ENCODE peak calls at places on chromosomes 13 and 19, in ten cellular contexts. Z is activated T-helper 1 cell treated with Interleukin-2 at 50 U/mL for 16 hours; Q is stimulated activated CD4-positive, alpha-beta T cell treated with anti-CD3 and anti-CD28 coated beads, Interleukin-2, amount 100 ng/mL, for 48 hours; L is COR-L47; A is mucosa of descending colon; G is RPMI7951; C is stimulated activated CD8-positive, alpha-beta memory T cell treated with anti-CD3 and anti-CD28 coated beads, Interleukin-15, amount 100 ng/mL, for 4 hours; V is skeletal muscle cell; P is germinal center; T is thyroid gland. H is an unnamed sample.

GRCh38 chr19:39276740-39277139 is 8.5 kb downstream of the IFNL2 start:
- DNase-seq in Z (no peak), Q (no peak), L (no peak), A (no peak), G (no peak), C (no peak), V (no peak), P (no peak), T (no peak), H (no peak)

GRCh38 chr13:108560092-108560491 is 69.3 kb upstream of the MYO16 start:
- DNase-seq in Z (no peak), Q (no peak), L (no peak), A (no peak), G (no peak), C (no peak), V (no peak), P (no peak), T (no peak), H (no peak)

GRCh38 chr19:34118879-34119748 is 53.2 kb upstream of the LSM14A start:
- DNase-seq in Z (no peak), Q (no peak), L (no peak), A (no peak), G (no peak), C (no peak), V (no peak), P (no peak), T (no peak), H (no peak)

GRCh38 chr19:40284501-40285352 is at the start of gene AKT2:
- DNase-seq in Z (peak; percentile 10), Q (peak; percentile 21), L (peak; percentile 84), A (no peak), G (peak; percentile 61), C (peak; percentile 74), V (no peak), P (peak; percentile 81), T (no peak), H (no peak)

GRCh38 chr13:96958286-96958891 is 35.9 kb downstream of the OXGR1 start:
- DNase-seq in Z (no peak), Q (no peak), L (peak; percentile 63), A (no peak), G (no peak), C (no peak), V (peak; percentile 0), P (peak; percentile 2), T (peak; percentile 13), H (no peak)

GRCh38 chr13:113152894-113153809 is 5.3 kb upstream of the PROZ start:
- DNase-seq in Z (no peak), Q (no peak), L (peak; percentile 25), A (peak; percentile 72), G (peak; percentile 1), C (no peak), V (no peak), P (no peak), T (peak; percentile 47), H (peak; percentile 49)

GRCh38 chr13:108154421-108154858 is 60.9 kb downstream of the LIG4 start:
- DNase-seq in Z (no peak), Q (no peak), L (no peak), A (no peak), G (no peak), C (no peak), V (no peak), P (no peak), T (peak; percentile 64), H (no peak)

GRCh38 chr13:42745655-42746054 is 35.7 kb upstream of the FAM216B start:
- DNase-seq in Z (no peak), Q (no peak), L (no peak), A (no peak), G (no peak), C (no peak), V (no peak), P (no peak), T (no peak), H (no peak)

GRCh38 chr19:7188682-7189629 is 105.3 kb downstream of the INSR start:
- DNase-seq in Z (no peak), Q (no peak), L (no peak), A (no peak), G (no peak), C (no peak), V (no peak), P (no peak), T (no peak), H (no peak)

GRCh38 chr13:90089051-90089450 is 1258.4 kb upstream of the MIR17HG start:
- DNase-seq in Z (no peak), Q (no peak), L (no peak), A (no peak), G (no peak), C (no peak), V (no peak), P (no peak), T (no peak), H (no peak)

GRCh38 chr13:55576389-55576788 is 1564.3 kb upstream of the PRR20A start:
- DNase-seq in Z (no peak), Q (no peak), L (no peak), A (no peak), G (no peak), C (no peak), V (no peak), P (no peak), T (no peak), H (no peak)

GRCh38 chr19:46390866-46391265 is 22.5 kb downstream of the CCDC8 start:
- DNase-seq in Z (no peak), Q (no peak), L (no peak), A (peak; percentile 23), G (no peak), C (no peak), V (no peak), P (no peak), T (no peak), H (no peak)

GRCh38 chr13:41811588-41812021 is 149.3 kb downstream of the VWA8 start:
- DNase-seq in Z (no peak), Q (no peak), L (no peak), A (no peak), G (no peak), C (no peak), V (no peak), P (no peak), T (no peak), H (no peak)

GRCh38 chr13:25153736-25154135 is 18.4 kb downstream of the AMER2 start:
- DNase-seq in Z (no peak), Q (no peak), L (peak; percentile 57), A (no peak), G (no peak), C (no peak), V (no peak), P (no peak), T (no peak), H (no peak)

GRCh38 chr13:64930636-64931035 is 2299.5 kb downstream of the PCDH9 start:
- DNase-seq in Z (no peak), Q (no peak), L (no peak), A (no peak), G (no peak), C (no peak), V (no peak), P (no peak), T (no peak), H (no peak)

GRCh38 chr19:55432355-55432959 is 10.6 kb downstream of the SHISA7 start:
- DNase-seq in Z (no peak), Q (no peak), L (no peak), A (no peak), G (no peak), C (no peak), V (no peak), P (no peak), T (no peak), H (no peak)

GRCh38 chr19:5821521-5822180 is 16.8 kb downstream of the NRTN start:
- DNase-seq in Z (no peak), Q (no peak), L (no peak), A (no peak), G (no peak), C (no peak), V (no peak), P (no peak), T (no peak), H (no peak)

GRCh38 chr19:13795595-13796300 is 505 bp downstream of the ZSWIM4 start:
- DNase-seq in Z (no peak), Q (no peak), L (no peak), A (no peak), G (peak; percentile 30), C (no peak), V (no peak), P (peak; percentile 37), T (peak; percentile 54), H (no peak)

GRCh38 chr13:113981201-113981605 is 7.3 kb upstream of the C13orf46 start:
- DNase-seq in Z (no peak), Q (no peak), L (peak; percentile 99), A (peak; percentile 91), G (no peak), C (no peak), V (no peak), P (no peak), T (peak; percentile 99), H (no peak)

H was measured in cerebellar nuclear complex.